ENCODE peak calls at places on chromosomes 6 and 20, in eight cellular contexts. U is SK-N-MC, A is tibial nerve, L is ascending aorta, G is heart right ventricle, H is astrocyte of the spinal cord, B is uterus, C is NT2/D1. T is an unnamed sample.

GRCh38 chr6:79558099-79558498 is 20.9 kb upstream of the LCA5 start:
- DNase-seq in U (no peak), A (no peak), L (no peak), G (no peak), H (no peak), B (no peak), C (no peak), T (no peak)

GRCh38 chr6:166826264-166826663 is 130.1 kb downstream of the RNASET2 start:
- DNase-seq in U (no peak), A (no peak), L (no peak), G (no peak), H (no peak), B (no peak), C (no peak), T (no peak)

GRCh38 chr6:77812304-77812703 is 159.5 kb downstream of the MEI4 start:
- DNase-seq in U (no peak), A (no peak), L (no peak), G (no peak), H (no peak), B (no peak), C (no peak), T (no peak)

GRCh38 chr6:156655267-156655918 is 121.8 kb upstream of the ARID1B start:
- DNase-seq in U (no peak), A (no peak), L (no peak), G (no peak), H (no peak), B (no peak), C (peak), T (no peak)

GRCh38 chr20:62860391-62860923 is 1.2 kb downstream of the TCFL5 start:
- DNase-seq in U (no peak), A (no peak), L (no peak), G (no peak), H (no peak), B (no peak), C (no peak), T (peak)

GRCh38 chr20:46784450-46785127 is 75.1 kb downstream of the SLC2A10 start:
- DNase-seq in U (no peak), A (peak), L (no peak), G (no peak), H (peak), B (peak), C (no peak), T (no peak)

GRCh38 chr6:112501705-112502104 is 154.6 kb downstream of the RFPL4B start:
- DNase-seq in U (peak), A (no peak), L (no peak), G (peak), H (peak), B (no peak), C (no peak), T (no peak)

GRCh38 chr6:129546702-129547101 is 163.3 kb downstream of the ARHGAP18 start:
- DNase-seq in U (no peak), A (no peak), L (no peak), G (no peak), H (no peak), B (no peak), C (no peak), T (no peak)

GRCh38 chr6:82216549-82216948 is 31.0 kb downstream of the IBTK start:
- DNase-seq in U (no peak), A (no peak), L (no peak), G (no peak), H (no peak), B (no peak), C (no peak), T (no peak)

GRCh38 chr6:160010067-160010466 is 41.2 kb downstream of the IGF2R start:
- DNase-seq in U (no peak), A (peak), L (no peak), G (no peak), H (peak), B (peak), C (no peak), T (no peak)

GRCh38 chr6:56683882-56684281 is 41.2 kb upstream of the DST start:
- DNase-seq in U (no peak), A (no peak), L (no peak), G (no peak), H (peak), B (no peak), C (no peak), T (peak)

GRCh38 chr6:40439401-40439800 is 147.8 kb downstream of the LRFN2 start:
- DNase-seq in U (peak), A (no peak), L (no peak), G (no peak), H (no peak), B (no peak), C (no peak), T (no peak)

GRCh38 chr6:159701413-159701999 is 8.5 kb upstream of the SOD2 start:
- DNase-seq in U (no peak), A (no peak), L (no peak), G (no peak), H (peak), B (peak), C (no peak), T (no peak)

GRCh38 chr6:69105288-69105687 is 470.2 kb downstream of the ADGRB3 start:
- DNase-seq in U (no peak), A (no peak), L (no peak), G (no peak), H (no peak), B (no peak), C (no peak), T (no peak)

GRCh38 chr6:130796313-130796905 is 30.8 kb upstream of the SMLR1 start:
- DNase-seq in U (no peak), A (peak), L (no peak), G (no peak), H (peak), B (no peak), C (no peak), T (no peak)

GRCh38 chr20:33006776-33007375 is 628 bp upstream of the BPIFB2 start:
- DNase-seq in U (no peak), A (no peak), L (no peak), G (no peak), H (no peak), B (no peak), C (no peak), T (no peak)

GRCh38 chr20:6041808-6042265 is 12.0 kb downstream of the LRRN4 start:
- DNase-seq in U (no peak), A (no peak), L (no peak), G (no peak), H (no peak), B (no peak), C (no peak), T (no peak)

DNA sequence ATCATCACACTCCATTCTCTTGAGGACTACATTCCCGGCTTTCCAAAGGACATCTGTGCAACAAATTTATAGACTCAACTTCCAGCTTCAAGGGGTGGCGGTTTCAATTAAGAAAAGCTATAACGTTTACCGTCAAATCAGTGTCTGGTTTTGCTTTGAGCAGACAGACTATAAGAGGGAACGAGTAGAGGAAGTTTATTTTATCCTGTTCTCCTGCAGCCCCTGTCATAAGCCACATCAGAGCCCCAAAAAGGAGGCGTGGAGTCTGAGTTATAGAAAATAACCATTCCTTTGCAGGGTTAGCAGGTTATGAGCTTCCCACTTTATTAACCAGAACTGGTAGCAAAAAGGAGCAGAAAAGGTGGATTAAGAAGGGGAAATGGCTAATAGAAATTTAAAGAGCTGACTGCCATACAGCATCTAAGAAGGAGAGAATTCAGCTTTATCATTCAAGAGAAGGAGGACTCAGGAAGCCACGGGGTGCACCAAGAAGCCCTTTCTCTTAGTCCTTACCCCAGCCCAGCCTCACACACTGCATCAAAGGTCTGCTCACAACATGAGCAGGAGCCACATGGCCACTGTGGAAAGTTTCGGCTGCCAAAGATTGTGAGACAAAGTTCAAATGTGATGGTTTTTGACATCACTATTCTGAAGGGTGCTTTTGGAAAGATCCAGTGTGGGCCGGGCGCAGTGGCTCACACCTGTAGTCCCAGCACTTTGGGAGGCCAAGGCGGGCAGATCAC is 13.0 kb upstream of the UQCC2 start:
- DNase-seq in U (no peak), A (no peak), L (no peak), G (no peak), H (no peak), B (no peak), C (no peak), T (no peak)
- H3K4me3 ChIP-seq in U (no peak), A (no peak), L (no peak), G (no peak), H (no peak), B (no peak), C (no peak), T (no peak)

DNA sequence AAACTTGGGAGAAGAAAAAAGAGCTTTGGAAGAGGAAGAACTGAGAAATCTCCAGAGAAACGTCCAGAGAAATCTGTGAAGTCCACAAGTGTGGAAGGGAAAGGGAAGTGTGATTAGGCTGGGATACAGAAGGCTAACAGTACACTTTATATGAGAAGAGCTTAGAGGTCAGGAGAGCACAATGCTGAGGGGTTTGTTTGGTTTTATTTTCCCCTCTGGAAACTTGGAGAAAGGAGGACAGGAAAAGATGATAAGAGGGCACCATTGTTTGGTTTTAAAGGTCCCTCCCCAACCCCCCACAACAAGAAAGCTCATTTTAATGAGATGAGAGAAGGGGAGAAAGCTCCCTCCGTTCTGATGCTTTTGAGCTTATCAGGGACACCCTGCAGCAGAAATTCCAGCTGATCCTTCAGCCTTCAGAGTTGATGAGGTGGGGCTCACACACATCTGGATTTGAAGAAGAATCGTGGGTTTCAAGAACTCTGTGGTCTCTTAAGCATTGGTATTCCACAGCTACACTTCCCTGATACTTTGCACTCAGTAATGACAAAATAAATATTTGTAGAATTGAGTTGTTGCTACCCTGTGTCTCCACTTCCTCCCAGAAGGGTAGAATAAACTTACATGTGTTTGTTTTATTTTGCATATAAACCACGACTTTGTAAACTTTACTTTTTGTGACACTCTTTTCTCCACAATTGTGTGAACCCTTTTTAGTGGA is 1.9 kb downstream of the NT5E start:
- DNase-seq in U (no peak), A (no peak), L (no peak), G (no peak), H (no peak), B (no peak), C (no peak), T (no peak)
- H3K4me3 ChIP-seq in U (peak), A (no peak), L (peak), G (peak), H (peak), B (peak), C (no peak), T (peak)

GRCh38 chr6:33117826-33118277 is 42.1 kb downstream of the HLA-DPB1 start:
- DNase-seq in U (no peak), A (no peak), L (no peak), G (no peak), H (no peak), B (no peak), C (no peak), T (no peak)

GRCh38 chr6:33116881-33117711 is 41.3 kb downstream of the HLA-DPB1 start:
- DNase-seq in U (no peak), A (no peak), L (no peak), G (no peak), H (no peak), B (no peak), C (no peak), T (no peak)

GRCh38 chr6:33114428-33114827 is 38.6 kb downstream of the HLA-DPB1 start:
- DNase-seq in U (no peak), A (no peak), L (no peak), G (no peak), H (no peak), B (no peak), C (no peak), T (no peak)

GRCh38 chr6:33118525-33119123 is 42.8 kb downstream of the HLA-DPB1 start:
- DNase-seq in U (peak), A (peak), L (no peak), G (no peak), H (peak), B (no peak), C (no peak), T (no peak)

GRCh38 chr6:33116417-33116816 is 40.6 kb downstream of the HLA-DPB1 start:
- DNase-seq in U (no peak), A (no peak), L (no peak), G (no peak), H (no peak), B (no peak), C (no peak), T (no peak)
- H3K4me3 ChIP-seq in U (no peak), A (no peak), L (no peak), G (no peak), H (no peak), B (no peak), C (peak), T (no peak)

GRCh38 chr20:59221049-59221748 is 57.6 kb downstream of the ZNF831 start:
- DNase-seq in U (no peak), A (peak), L (no peak), G (no peak), H (no peak), B (no peak), C (no peak), T (no peak)
- H3K4me3 ChIP-seq in U (peak), A (no peak), L (peak), G (peak), H (no peak), B (no peak), C (no peak), T (no peak)

GRCh38 chr20:38152175-38153010 is 12.7 kb downstream of the TGM2 start:
- DNase-seq in U (no peak), A (peak), L (peak), G (peak), H (peak), B (peak), C (no peak), T (peak)
- H3K4me3 ChIP-seq in U (no peak), A (no peak), L (peak), G (peak), H (no peak), B (no peak), C (no peak), T (no peak)

GRCh38 chr6:35764238-35764896 is 12.0 kb upstream of the CLPSL2 start:
- DNase-seq in U (no peak), A (no peak), L (no peak), G (no peak), H (no peak), B (no peak), C (peak), T (peak)
- H3K4me3 ChIP-seq in U (no peak), A (no peak), L (no peak), G (no peak), H (no peak), B (no peak), C (peak), T (peak)

DNA sequence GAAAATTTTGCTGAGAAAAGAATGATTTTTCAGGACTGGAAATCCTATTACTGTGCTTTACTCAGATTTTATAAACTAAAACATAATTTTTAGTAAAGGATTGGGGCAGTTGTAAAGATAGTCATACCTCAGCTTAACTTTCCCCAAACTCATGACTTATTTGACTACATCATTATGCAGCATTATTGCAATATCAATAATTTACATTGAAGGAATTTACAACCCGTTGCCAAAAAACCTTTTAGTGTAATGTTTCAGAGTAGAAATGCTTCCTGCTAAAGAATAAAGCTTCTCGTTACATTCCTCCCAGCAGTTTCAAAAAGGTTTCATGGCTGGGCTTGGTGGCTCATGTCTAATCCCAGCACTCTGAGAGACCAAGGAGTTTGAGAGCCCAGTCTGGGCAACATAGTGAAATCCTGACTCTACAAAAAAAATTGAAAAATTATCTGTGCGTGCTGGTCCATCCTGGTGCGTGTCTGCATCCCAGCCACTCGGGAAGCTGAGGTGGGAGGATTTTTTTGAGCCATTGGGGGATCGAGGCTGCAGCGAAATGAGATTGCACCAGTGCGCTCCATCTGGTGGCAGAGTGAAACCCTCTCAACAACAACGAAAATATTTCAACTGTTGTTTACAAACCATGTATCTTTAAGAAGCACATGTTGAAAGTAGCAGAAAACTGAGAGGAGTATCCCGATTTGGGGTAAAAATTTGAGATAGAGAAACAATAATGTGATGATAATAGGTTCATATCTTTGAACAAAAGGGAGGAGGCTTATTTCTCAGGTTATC is 4.4 kb downstream of the AMD1 start:
- DNase-seq in U (no peak), A (peak), L (no peak), G (no peak), H (peak), B (no peak), C (no peak), T (no peak)
- H3K4me3 ChIP-seq in U (peak), A (no peak), L (no peak), G (peak), H (peak), B (no peak), C (peak), T (peak)

DNA sequence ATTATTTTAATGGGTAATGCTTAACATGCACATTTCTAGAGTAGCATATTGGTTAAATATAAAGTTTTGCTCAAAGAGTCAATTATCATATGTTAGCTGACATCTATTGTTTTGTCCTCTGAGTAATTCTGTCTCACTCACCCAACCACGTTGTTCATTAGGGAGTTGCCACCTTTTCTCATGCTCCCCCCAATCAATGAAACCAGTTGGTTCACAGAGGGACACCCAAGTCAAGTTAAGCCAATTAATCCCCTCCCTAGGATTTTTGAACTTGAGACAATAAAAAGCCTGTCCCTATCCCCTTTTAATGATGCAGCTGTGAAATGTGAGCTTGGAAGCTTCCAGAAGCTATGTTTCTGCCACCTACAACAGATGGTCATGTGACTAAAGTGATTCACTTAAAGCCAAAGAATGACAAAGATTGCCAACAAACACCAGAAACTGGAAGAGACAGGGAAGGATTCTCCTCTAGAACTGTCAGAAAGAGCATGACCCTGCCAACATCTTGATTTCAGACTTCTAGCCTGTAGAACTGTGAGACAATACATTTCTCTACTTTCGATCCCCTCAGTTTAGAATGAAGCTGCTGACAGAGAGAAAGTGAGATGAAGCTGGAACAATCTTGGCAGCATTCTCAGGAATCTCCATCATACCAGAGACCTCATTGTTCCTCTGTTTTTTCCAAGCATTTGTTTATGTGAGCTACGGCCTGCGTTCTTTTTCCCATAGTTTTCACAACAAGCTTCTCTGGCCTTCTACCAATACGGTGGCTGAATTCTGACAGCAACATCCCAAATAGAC is 57.9 kb upstream of the TPD52L1 start:
- DNase-seq in U (no peak), A (no peak), L (no peak), G (no peak), H (peak), B (no peak), C (no peak), T (no peak)
- H3K4me3 ChIP-seq in U (no peak), A (no peak), L (no peak), G (no peak), H (no peak), B (no peak), C (no peak), T (no peak)